ENCODE peak calls at places on chromosomes 6 and 20, in five cellular contexts. I, B, G, S and J are unnamed samples.

GRCh38 chr20:34971873-34972235 is 16.2 kb downstream of the MYH7B start:
- DNase-seq in S (no peak), I (no peak), G (no peak), B (no peak), J (no peak)

GRCh38 chr20:38460040-38460623 is 12.5 kb upstream of the RALGAPB start:
- DNase-seq in S (peak), B (peak), I (peak), G (no peak), J (no peak)

GRCh38 chr6:157075549-157076426 is 247.5 kb downstream of the TMEM242 start:
- DNase-seq in G (no peak), S (no peak), I (no peak), B (peak), J (no peak)

GRCh38 chr6:149842331-149842730 is 21.8 kb downstream of the LRP11 start:
- DNase-seq in B (no peak), G (no peak), I (no peak), S (no peak), J (no peak)

GRCh38 chr6:14524319-14524718 is 406.7 kb downstream of the CD83 start:
- DNase-seq in I (no peak), G (no peak), B (peak), S (no peak), J (no peak)

GRCh38 chr6:168301648-168302398 is 17.8 kb downstream of the DACT2 start:
- DNase-seq in G (peak), B (no peak), I (peak), S (peak), J (no peak)

GRCh38 chr6:155448823-155449789 is 6.5 kb downstream of the NOX3 start:
- DNase-seq in S (no peak), I (peak), B (no peak), G (no peak), J (no peak)

GRCh38 chr6:89661559-89661958 is 23.0 kb upstream of the LYRM2 start:
- DNase-seq in S (no peak), G (no peak), I (no peak), B (no peak), J (no peak)

GRCh38 chr6:132131777-132132176 is 180.6 kb upstream of the CCN2 start:
- DNase-seq in B (peak), S (peak), G (peak), I (peak), J (no peak)

GRCh38 chr6:159075506-159076100 is 30.8 kb upstream of the TAGAP start:
- DNase-seq in B (no peak), I (peak), S (no peak), G (no peak), J (no peak)

GRCh38 chr20:44643154-44643519 is 8.4 kb downstream of the ADA start:
- DNase-seq in S (no peak), B (no peak), I (no peak), G (no peak), J (no peak)

GRCh38 chr20:40470313-40471260 is 218.4 kb downstream of the MAFB start:
- DNase-seq in S (no peak), B (no peak), I (no peak), G (no peak), J (no peak)

GRCh38 chr6:7200598-7201443 is 93.1 kb downstream of the RREB1 start:
- DNase-seq in G (no peak), I (no peak), B (no peak), S (peak), J (no peak)

GRCh38 chr6:113936093-113936934 is 34.6 kb downstream of the HDAC2 start:
- DNase-seq in B (peak), I (peak), S (peak), G (peak), J (no peak)

GRCh38 chr6:160388922-160389321 is 40.7 kb downstream of the SLC22A3 start:
- DNase-seq in I (no peak), G (no peak), S (no peak), B (peak), J (no peak)

GRCh38 chr6:106448000-106448426 is 87.5 kb downstream of the CRYBG1 start:
- DNase-seq in B (no peak), G (no peak), S (no peak), I (no peak), J (no peak)

GRCh38 chr6:37663016-37663810 is 34.5 kb downstream of the MDGA1 start:
- DNase-seq in G (no peak), S (no peak), B (peak), I (no peak), J (no peak)

GRCh38 chr6:167501831-167502385 is 177.0 kb downstream of the TTLL2 start:
- DNase-seq in I (peak), G (peak), S (peak), B (no peak), J (no peak)

GRCh38 chr20:50248104-50248631 is 57.5 kb downstream of the CEBPB start:
- DNase-seq in I (no peak), G (no peak), B (peak), S (no peak), J (no peak)

GRCh38 chr6:133551847-133552331 is 310.7 kb downstream of the EYA4 start:
- DNase-seq in S (peak), G (no peak), I (peak), B (peak), J (no peak)

GRCh38 chr6:54142889-54143519 is 31.8 kb downstream of the MLIP start:
- DNase-seq in S (no peak), G (no peak), I (no peak), B (no peak), J (no peak)

GRCh38 chr6:167056370-167056769 is 57.2 kb downstream of the CEP43 start:
- DNase-seq in G (no peak), S (no peak), B (no peak), I (no peak), J (no peak)

GRCh38 chr6:163162007-163162873 is 252.3 kb upstream of the QKI start:
- DNase-seq in I (no peak), S (no peak), B (no peak), G (no peak), J (no peak)

GRCh38 chr6:163162874-163163213 is 251.7 kb upstream of the QKI start:
- DNase-seq in I (no peak), G (no peak), B (no peak), S (no peak), J (no peak)

GRCh38 chr6:163159110-163159509 is 255.4 kb upstream of the QKI start:
- DNase-seq in I (no peak), S (no peak), G (no peak), B (no peak), J (no peak)

GRCh38 chr6:163164175-163164900 is 250.2 kb upstream of the QKI start:
- DNase-seq in G (no peak), S (no peak), I (no peak), B (no peak), J (no peak)

GRCh38 chr6:163159689-163160088 is 254.8 kb upstream of the QKI start:
- DNase-seq in I (no peak), G (no peak), B (no peak), S (no peak), J (no peak)
- TF ChIP-seq EZH2 in I (no peak), G (no peak), B (no peak), S (no peak), J (no peak)

GRCh38 chr20:47773381-47773786 is 11.9 kb downstream of the SULF2 start:
- DNase-seq in B (no peak), S (peak), I (no peak), G (no peak), J (no peak)
- TF ChIP-seq EZH2 in B (no peak), S (no peak), I (no peak), G (no peak), J (no peak)

DNA sequence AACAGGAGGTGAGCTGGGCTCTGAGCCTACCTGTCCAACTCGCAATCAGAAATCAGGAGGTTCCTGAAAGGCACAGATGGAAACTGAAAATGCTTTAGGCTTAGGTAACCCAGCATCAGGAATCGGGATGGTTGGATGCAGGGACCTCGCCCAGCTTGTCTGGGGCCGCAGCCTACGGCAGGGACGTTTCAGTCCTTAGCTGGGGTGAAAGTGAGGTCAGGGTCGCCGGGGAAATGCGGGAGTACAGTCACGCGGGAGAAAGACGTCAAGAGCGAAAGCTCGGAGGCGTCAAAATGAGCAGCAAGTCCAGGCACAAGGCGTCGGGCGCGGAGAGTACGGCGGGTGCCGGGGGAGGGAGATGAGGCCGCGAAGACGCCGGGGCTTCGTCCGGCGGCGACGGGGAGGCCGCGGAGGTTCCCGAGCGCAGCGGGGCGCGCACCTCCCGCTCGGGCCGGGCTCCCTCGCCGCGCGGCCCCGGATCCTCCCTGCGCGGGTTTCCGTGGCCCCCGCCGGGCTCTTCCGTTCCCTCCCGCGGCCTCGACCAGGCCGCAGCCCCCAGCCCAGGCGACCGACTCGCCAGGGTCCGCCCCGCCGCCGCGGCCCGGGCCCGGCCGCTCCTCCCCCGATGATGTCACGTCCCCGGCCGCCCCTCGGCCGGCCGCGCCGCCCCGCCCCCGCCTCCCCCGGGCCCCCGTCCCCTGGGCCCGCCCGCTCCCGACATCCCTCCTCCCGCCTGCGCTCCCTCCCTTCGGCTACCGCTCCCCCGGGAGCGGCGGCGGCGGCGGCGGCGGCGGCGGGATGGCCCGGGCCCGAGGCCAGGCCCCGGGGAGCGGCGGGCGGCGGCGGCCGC is at the start of gene EBF4:
- DNase-seq in I (no peak), G (peak), S (peak), B (peak), J (peak)
- TF ChIP-seq EZH2 in I (no peak), G (peak), S (no peak), B (peak), J (peak)

DNA sequence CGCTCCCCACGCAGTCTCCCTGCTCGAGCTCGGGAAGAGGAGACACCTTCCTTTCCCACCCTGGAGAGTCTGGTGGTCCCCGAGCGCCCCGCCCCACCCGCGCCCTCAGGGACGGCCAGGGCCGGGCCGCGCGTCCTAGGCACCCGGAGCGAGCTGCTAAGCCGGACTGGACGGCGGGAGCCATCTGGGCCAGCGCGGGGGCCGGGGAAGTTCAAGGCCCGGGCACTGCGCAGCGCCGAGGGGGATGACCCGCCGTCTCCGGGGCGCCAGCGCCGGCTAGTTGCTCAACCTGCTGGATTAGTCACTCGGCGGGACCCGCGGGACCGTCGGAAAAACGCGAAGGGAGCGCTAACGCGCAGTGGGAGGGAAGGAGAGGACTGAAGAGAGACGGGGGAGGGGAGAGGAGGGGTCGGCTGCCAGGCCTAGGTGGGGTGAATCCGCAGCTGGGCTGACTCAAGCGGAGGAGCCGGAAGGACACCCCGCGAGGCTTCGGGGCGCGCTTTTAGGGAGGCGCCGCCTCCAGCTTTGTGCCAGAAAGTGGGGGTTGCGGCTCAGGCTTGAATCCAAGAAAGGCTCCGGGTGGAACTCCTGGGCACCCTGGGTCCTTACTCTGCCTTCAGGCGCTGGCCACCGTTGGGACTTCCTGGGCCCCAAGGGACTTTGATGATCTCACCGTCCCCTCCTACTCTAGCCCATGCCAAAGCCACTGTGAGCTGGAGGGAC is 75.7 kb upstream of the FOXP4 start:
- DNase-seq in G (peak), I (peak), S (peak), B (peak), J (no peak)
- TF ChIP-seq EZH2 in G (peak), I (no peak), S (no peak), B (no peak), J (peak)

DNA sequence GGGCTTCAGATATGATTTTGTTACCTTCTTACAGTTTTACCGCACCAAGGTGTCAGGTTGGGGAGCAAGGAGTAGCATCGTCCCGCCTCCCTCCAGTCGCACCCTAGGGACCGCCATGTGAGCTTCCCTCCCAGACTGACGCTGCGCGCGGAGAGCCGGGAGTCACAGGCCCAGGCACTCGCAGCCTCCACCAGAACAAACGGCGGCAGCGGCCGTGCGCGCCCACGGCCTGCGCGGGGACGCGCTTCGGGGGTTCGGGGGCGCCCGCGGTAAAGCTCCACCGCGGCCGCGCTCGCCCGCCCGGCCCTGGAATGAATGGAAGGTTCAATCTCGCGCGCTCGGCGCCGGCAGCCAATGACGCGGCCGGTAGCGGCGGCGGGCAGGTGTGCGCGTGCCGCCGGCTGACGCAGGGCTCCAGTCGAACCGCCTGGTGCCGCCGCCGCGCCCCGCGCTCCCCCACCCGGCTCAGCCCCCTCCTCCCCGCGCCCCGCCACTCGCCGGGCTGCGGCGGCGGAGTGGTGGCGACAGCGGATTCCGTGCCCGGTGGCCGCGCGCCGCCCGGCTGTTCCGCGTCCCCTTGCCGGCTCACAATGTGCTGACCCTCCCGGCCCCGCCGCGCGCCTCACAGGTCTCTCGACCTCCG is 16.5 kb upstream of the LIN28B start:
- DNase-seq in S (peak), G (peak), I (no peak), B (no peak), J (peak)
- TF ChIP-seq EZH2 in S (peak), G (no peak), I (no peak), B (no peak), J (no peak)

GRCh38 chr20:20551409-20551808 is 161.0 kb downstream of the RALGAPA2 start:
- DNase-seq in S (no peak), I (no peak), B (no peak), G (no peak), J (no peak)
- TF ChIP-seq EZH2 in S (no peak), I (no peak), B (no peak), G (no peak), J (no peak)

GRCh38 chr20:46202758-46203509 is 84.8 kb downstream of the CD40 start:
- DNase-seq in G (no peak), S (no peak), I (no peak), B (peak), J (no peak)

GRCh38 chr20:46199198-46199597 is 81.1 kb downstream of the CD40 start:
- DNase-seq in S (no peak), G (peak), I (peak), B (no peak), J (peak)

GRCh38 chr20:46204594-46205205 is 86.6 kb downstream of the CD40 start:
- DNase-seq in S (no peak), G (no peak), B (no peak), I (no peak), J (no peak)

GRCh38 chr20:46203510-46203837 is 85.4 kb downstream of the CD40 start:
- DNase-seq in G (no peak), I (no peak), S (no peak), B (no peak), J (no peak)

DNA sequence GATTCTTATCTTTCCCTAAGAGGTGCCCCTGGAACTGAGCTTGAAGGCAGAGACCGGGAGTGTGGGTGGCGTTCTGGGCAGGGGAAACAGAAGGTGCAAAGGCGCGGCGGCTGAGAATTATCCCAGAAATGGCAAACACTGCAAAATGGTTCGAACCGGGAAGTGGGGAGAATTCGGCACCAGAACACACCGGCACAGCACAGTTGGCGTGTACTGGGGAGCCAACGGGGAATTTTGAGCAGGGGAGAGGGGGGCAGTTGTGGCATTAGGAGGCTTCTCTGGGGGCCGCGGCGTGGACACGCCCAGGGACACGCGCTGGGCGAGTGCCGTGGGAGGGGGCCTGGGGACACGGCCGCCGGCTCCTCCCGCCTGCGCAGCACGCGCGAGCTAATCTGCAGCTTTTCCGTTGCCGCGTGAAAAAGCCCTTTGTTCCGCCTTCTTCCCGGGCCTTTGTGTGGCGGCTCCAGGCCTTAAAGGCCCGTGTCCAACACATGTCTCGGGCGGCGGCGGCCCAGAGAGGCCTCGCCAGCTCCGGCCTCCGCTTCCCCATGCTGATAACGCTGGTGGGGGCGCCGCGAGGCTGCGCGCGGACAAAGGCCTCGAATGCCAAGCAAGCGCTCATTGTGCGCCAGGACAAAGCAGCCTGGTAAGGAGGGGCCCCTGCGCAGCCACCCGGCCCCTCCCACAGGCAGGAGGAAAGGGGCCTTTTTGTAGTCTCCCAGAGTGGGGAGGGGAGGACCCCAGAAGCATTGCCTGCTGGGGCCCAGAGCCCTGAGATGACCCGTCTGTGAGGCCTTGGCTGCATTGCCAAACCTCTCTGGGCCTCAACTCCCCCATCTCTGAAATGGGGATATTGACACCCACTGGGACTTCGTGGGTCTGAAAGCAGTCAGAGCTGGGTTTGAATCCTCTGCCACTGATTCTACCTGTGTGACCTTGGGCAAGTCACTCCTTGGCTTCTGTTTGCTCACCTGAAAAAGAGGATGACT is 82.8 kb downstream of the CD40 start:
- DNase-seq in S (no peak), B (no peak), I (no peak), G (peak), J (no peak)
- TF ChIP-seq EZH2 in S (no peak), B (no peak), I (no peak), G (no peak), J (no peak)

DNA sequence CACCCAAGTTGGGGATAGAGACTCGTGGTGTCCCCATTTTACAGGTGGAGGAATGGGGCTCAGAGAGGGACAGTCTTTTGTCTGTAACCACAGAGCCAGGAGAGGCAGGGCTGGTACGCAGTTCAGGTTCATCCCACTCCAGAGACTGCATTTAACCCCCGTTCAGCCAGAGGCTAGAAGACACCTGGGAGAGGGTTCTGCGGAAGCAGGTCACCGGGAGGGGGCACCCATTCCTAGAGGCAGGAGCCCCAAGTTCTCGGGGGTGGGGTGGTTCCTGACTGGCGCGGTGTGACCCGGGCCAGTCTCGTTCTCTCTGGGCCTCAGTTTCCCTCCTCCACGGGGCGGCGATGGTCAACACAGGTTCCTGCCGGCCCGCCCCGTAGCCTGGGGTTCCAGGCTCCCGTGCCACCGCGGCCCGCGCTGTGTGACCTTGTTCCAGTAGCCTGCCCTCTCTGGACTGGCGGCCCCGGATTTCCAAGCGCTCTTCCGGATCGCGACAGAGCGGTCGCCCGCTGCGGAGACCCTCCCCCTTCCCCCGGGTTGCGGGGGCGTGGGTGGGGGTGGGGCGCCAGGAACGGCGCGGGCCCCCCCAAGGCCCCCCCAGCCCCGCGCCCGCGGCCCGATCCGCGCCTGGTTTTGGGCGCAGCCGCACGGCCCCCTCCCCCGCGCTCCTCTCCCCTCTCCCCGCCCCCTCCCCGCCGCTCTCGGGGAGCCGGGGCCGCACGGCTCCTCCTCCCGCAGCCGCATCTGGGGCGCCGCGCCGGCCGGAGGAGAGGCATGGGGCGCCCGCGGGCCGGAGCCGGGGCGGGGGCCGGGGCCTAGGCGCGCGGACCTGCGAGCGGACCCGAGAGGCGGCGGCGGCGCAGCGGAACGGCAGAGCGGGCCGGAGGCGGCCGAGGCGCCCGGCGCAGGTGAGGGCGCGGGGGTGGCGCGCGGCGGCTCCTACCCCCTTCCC is at the start of gene DLGAP4:
- DNase-seq in I (no peak), B (no peak), G (peak), S (no peak), J (no peak)
- TF ChIP-seq EZH2 in I (no peak), B (peak), G (no peak), S (no peak), J (no peak)